ENCODE peak calls at places on chromosomes 6 and 20, in eight cellular contexts. A is posterior vena cava; B is glutamatergic neuron; J is stimulated activated CD4-positive, alpha-beta T cell treated with anti-CD3 and anti-CD28 coated beads, Interleukin-1b, Interleukin-23, amount 100 ng/mL, for 48 hours; P is retinal pigment epithelial cell; Q is cardiac fibroblast; Y is choroid plexus epithelial cell; F is cardiac muscle cell. K is an unnamed sample.

GRCh38 chr6:70151616-70152015 is 151.3 kb downstream of the COL9A1 start:
- DNase-seq in A (no peak), B (no peak), J (no peak), P (no peak), Q (peak; percentile 38), Y (no peak), F (no peak), K (no peak)

GRCh38 chr6:132715204-132715603 is 1.3 kb upstream of the VNN1 start:
- DNase-seq in A (no peak), B (peak; percentile 48), J (no peak), P (no peak), Q (peak; percentile 86), Y (peak; percentile 83), F (peak; percentile 92), K (no peak)

GRCh38 chr6:6631526-6632276 is 43.2 kb downstream of the LY86 start:
- DNase-seq in A (no peak), B (no peak), J (no peak), P (no peak), Q (peak; percentile 7), Y (peak; percentile 49), F (peak; percentile 86), K (no peak)

GRCh38 chr6:131353106-131353505 is 217.8 kb downstream of the AKAP7 start:
- DNase-seq in A (no peak), B (no peak), J (no peak), P (no peak), Q (no peak), Y (no peak), F (no peak), K (no peak)

GRCh38 chr20:61900376-61901293 is 165.0 kb downstream of the TAF4 start:
- DNase-seq in A (no peak), B (no peak), J (no peak), P (no peak), Q (no peak), Y (no peak), F (no peak), K (no peak)

GRCh38 chr6:152552616-152553209 is 84.4 kb downstream of the SYNE1 start:
- DNase-seq in A (peak; percentile 86), B (peak; percentile 73), J (peak; percentile 2), P (no peak), Q (peak; percentile 86), Y (peak; percentile 87), F (peak; percentile 85), K (no peak)

GRCh38 chr6:78243519-78243918 is 590.7 kb downstream of the MEI4 start:
- DNase-seq in A (no peak), B (no peak), J (no peak), P (peak; percentile 43), Q (peak; percentile 46), Y (peak; percentile 17), F (peak; percentile 8), K (peak; percentile 1)

GRCh38 chr20:59295531-59295930 is 4.9 kb upstream of the EDN3 start:
- DNase-seq in A (no peak), B (no peak), J (no peak), P (no peak), Q (no peak), Y (no peak), F (no peak), K (no peak)

GRCh38 chr20:46631874-46632446 is 19.3 kb downstream of the SLC13A3 start:
- DNase-seq in A (no peak), B (no peak), J (no peak), P (no peak), Q (no peak), Y (no peak), F (no peak), K (no peak)

GRCh38 chr20:57342829-57343228 is 8.2 kb upstream of the RAE1 start:
- DNase-seq in A (no peak), B (no peak), J (no peak), P (no peak), Q (peak; percentile 37), Y (peak; percentile 25), F (peak; percentile 30), K (no peak)

GRCh38 chr6:53793318-53793975 is 1.4 kb upstream of the LRRC1 start:
- DNase-seq in A (no peak), B (peak; percentile 35), J (peak; percentile 30), P (no peak), Q (peak; percentile 55), Y (peak; percentile 72), F (peak; percentile 68), K (no peak)

GRCh38 chr6:73389854-73390253 is 4.8 kb upstream of the DDX43 start:
- DNase-seq in A (peak; percentile 22), B (no peak), J (no peak), P (no peak), Q (no peak), Y (no peak), F (no peak), K (no peak)

GRCh38 chr6:137112067-137112355 is 61.4 kb downstream of the IL22RA2 start:
- DNase-seq in A (no peak), B (no peak), J (no peak), P (no peak), Q (peak; percentile 85), Y (peak; percentile 87), F (peak; percentile 66), K (no peak)

GRCh38 chr6:108287373-108287772 is 7.5 kb upstream of the AFG1L start:
- DNase-seq in A (no peak), B (no peak), J (no peak), P (no peak), Q (no peak), Y (no peak), F (no peak), K (no peak)

GRCh38 chr6:126039284-126039683 is 52.9 kb downstream of the TRMT11 start:
- DNase-seq in A (no peak), B (no peak), J (no peak), P (peak; percentile 29), Q (peak; percentile 63), Y (peak; percentile 72), F (peak; percentile 58), K (peak; percentile 35)

GRCh38 chr20:18808712-18809111 is 4.9 kb upstream of the SCP2D1 start:
- DNase-seq in A (no peak), B (no peak), J (no peak), P (no peak), Q (no peak), Y (no peak), F (no peak), K (no peak)

GRCh38 chr6:45843848-45844521 is 171.7 kb downstream of the CLIC5 start:
- DNase-seq in A (no peak), B (no peak), J (no peak), P (no peak), Q (no peak), Y (no peak), F (peak; percentile 54), K (no peak)

GRCh38 chr6:43743682-43744381 is 26.2 kb upstream of the VEGFA start:
- DNase-seq in A (no peak), B (no peak), J (no peak), P (no peak), Q (no peak), Y (no peak), F (no peak), K (no peak)

GRCh38 chr20:56537997-56538396 is 5.0 kb downstream of the FAM209B start:
- DNase-seq in A (no peak), B (no peak), J (no peak), P (no peak), Q (no peak), Y (no peak), F (no peak), K (no peak)

GRCh38 chr6:28413681-28414080 is 14.1 kb upstream of the ZSCAN12 start:
- DNase-seq in A (no peak), B (no peak), J (no peak), P (no peak), Q (no peak), Y (no peak), F (no peak), K (no peak)

GRCh38 chr6:126035764-126036163 is 49.4 kb downstream of the TRMT11 start:
- DNase-seq in A (no peak), B (no peak), J (no peak), P (no peak), Q (no peak), Y (no peak), F (no peak), K (no peak)

GRCh38 chr6:170026272-170027110 is 264.4 kb downstream of the DLL1 start:
- DNase-seq in A (peak; percentile 78), B (no peak), J (no peak), P (no peak), Q (no peak), Y (no peak), F (no peak), K (no peak)

GRCh38 chr6:1461207-1461606 is 71.8 kb downstream of the FOXF2 start:
- DNase-seq in A (no peak), B (no peak), J (no peak), P (no peak), Q (peak; percentile 59), Y (peak; percentile 93), F (peak; percentile 86), K (no peak)

GRCh38 chr6:140366991-140367390 is 992.5 kb upstream of the CITED2 start:
- DNase-seq in A (no peak), B (no peak), J (no peak), P (peak; percentile 29), Q (peak; percentile 46), Y (peak; percentile 80), F (no peak), K (peak; percentile 91)

GRCh38 chr20:8853805-8854338 is 215.0 kb upstream of the PLCB4 start:
- DNase-seq in A (no peak), B (no peak), J (no peak), P (peak; percentile 51), Q (peak; percentile 90), Y (peak; percentile 91), F (peak; percentile 91), K (peak; percentile 67)